ENCODE peak calls at places on chromosomes 11 and 22, in four cellular contexts. N is stimulated activated CD4-positive, alpha-beta T cell treated with anti-CD3 and anti-CD28 coated beads, Interleukin-1b, Interleukin-23, amount 100 ng/mL, for 24 hours; E is NCI-H1930; F is stimulated activated CD8-positive, alpha-beta memory T cell treated with anti-CD3 and anti-CD28 coated beads, Interleukin-4, amount 100 ng/mL, for 24 hours. M is an unnamed sample.
A peak's percentile ranks its signal among the peaks of the same experiment; 100 is the strongest.

GRCh38 chr22:42991010-42991651 is 23.8 kb downstream of the PACSIN2 start:
- DNase-seq in E (no peak), N (no peak), F (no peak), M (no peak)

GRCh38 chr11:105429421-105429965 is 180.4 kb upstream of the GRIA4 start:
- DNase-seq in N (no peak), E (no peak), F (no peak), M (no peak)

GRCh38 chr11:10666556-10666955 is 27.0 kb downstream of the IRAG1 start:
- DNase-seq in F (no peak), E (no peak), N (no peak), M (no peak)

GRCh38 chr11:42462558-42463310 is 849.1 kb upstream of the API5 start:
- DNase-seq in F (no peak), N (no peak), E (no peak), M (no peak)

GRCh38 chr11:122655527-122656072 is at the start of gene UBASH3B:
- DNase-seq in F (peak; percentile 51), N (peak; percentile 31), E (peak; percentile 45), M (peak; percentile 80)

GRCh38 chr11:73461335-73461840 is 85.2 kb downstream of the RELT start:
- DNase-seq in E (no peak), N (no peak), F (no peak), M (no peak)

GRCh38 chr11:12862761-12863469 is 146.2 kb upstream of the RASSF10 start:
- DNase-seq in E (no peak), N (no peak), F (no peak), M (peak; percentile 79)

GRCh38 chr11:120613264-120614226 is 102.0 kb downstream of the GRIK4 start:
- DNase-seq in F (no peak), E (no peak), N (no peak), M (no peak)

GRCh38 chr11:82796970-82797594 is 63.4 kb upstream of the FAM181B start:
- DNase-seq in N (no peak), F (no peak), E (no peak), M (peak; percentile 79)

GRCh38 chr11:134437821-134438220 is 25.8 kb upstream of the B3GAT1 start:
- DNase-seq in F (no peak), E (no peak), N (no peak), M (no peak)

GRCh38 chr11:7691759-7692334 is 14.4 kb downstream of the OVCH2 start:
- DNase-seq in N (no peak), F (no peak), E (no peak), M (no peak)

GRCh38 chr11:106304274-106304673 is 226.8 kb downstream of the AASDHPPT start:
- DNase-seq in N (no peak), F (no peak), E (no peak), M (no peak)

GRCh38 chr11:27770576-27770975 is 70.3 kb upstream of the BDNF start:
- DNase-seq in N (no peak), E (no peak), F (no peak), M (no peak)

GRCh38 chr22:35684270-35684700 is 33.4 kb upstream of the APOL5 start:
- DNase-seq in N (no peak), F (no peak), E (no peak), M (no peak)

GRCh38 chr22:31488988-31489617 is 539 bp downstream of the EIF4ENIF1 start:
- DNase-seq in N (no peak), F (peak; percentile 15), E (peak; percentile 6), M (peak; percentile 57)

GRCh38 chr11:33475999-33476398 is 218.8 kb downstream of the HIPK3 start:
- DNase-seq in E (no peak), N (no peak), F (no peak), M (no peak)

GRCh38 chr11:86947541-86947940 is 7.7 kb downstream of the FZD4 start:
- DNase-seq in N (no peak), E (no peak), F (no peak), M (no peak)

GRCh38 chr11:14687456-14687855 is 43.9 kb downstream of the PDE3B start:
- DNase-seq in E (no peak), F (no peak), N (no peak), M (no peak)

GRCh38 chr11:28697920-28698827 is 590.0 kb downstream of the METTL15 start:
- DNase-seq in E (peak; percentile 30), N (no peak), F (no peak), M (peak; percentile 62)

GRCh38 chr11:91932151-91932821 is 292.3 kb upstream of the FAT3 start:
- DNase-seq in N (no peak), E (no peak), F (no peak), M (no peak)

GRCh38 chr22:38957046-38957770 is at the start of gene APOBEC3A:
- DNase-seq in E (no peak), N (no peak), F (no peak), M (peak; percentile 66)

GRCh38 chr11:129817282-129818051 is 1.8 kb downstream of the TMEM45B start:
- DNase-seq in E (no peak), F (no peak), N (no peak), M (no peak)

GRCh38 chr22:43293661-43294392 is 49.3 kb downstream of the SCUBE1 start:
- DNase-seq in N (no peak), E (no peak), F (no peak), M (peak; percentile 7)

GRCh38 chr22:21966643-21967516 is 14.2 kb upstream of the PPM1F start:
- DNase-seq in E (no peak), F (no peak), N (no peak), M (no peak)

GRCh38 chr11:69460540-69461257 is 20.8 kb upstream of the LINC01488 start:
- DNase-seq in F (no peak), N (no peak), E (no peak), M (no peak)

GRCh38 chr11:59523541-59523940 is 12.2 kb downstream of the OR4D9 start:
- DNase-seq in N (no peak), E (no peak), F (no peak), M (no peak)

GRCh38 chr11:71447791-71448256 is 369 bp downstream of the DHCR7 start:
- DNase-seq in N (no peak), F (peak; percentile 19), E (peak; percentile 44), M (no peak)